ENCODE peak calls at places on chromosomes 11 and 22, in seven cellular contexts. D is uterus, V is transverse colon, G is endodermal cell, R is stomach, K is aorta, I is astrocyte. P is an unnamed sample.

GRCh38 chr11:126842038-126842437 is 158.5 kb downstream of the KIRREL3 start:
- DNase-seq in D (no peak), G (peak; percentile 14), I (peak; percentile 30), K (no peak), V (no peak), R (no peak), P (no peak)

GRCh38 chr22:38273135-38273761 is 438 bp upstream of the TMEM184B start:
- DNase-seq in D (no peak), V (no peak), G (no peak), I (no peak), K (no peak), R (no peak), P (peak; percentile 21)

GRCh38 chr22:40345801-40346177 is 511 bp upstream of the ADSL start:
- DNase-seq in G (peak; percentile 69), V (peak; percentile 67), K (peak; percentile 56), D (no peak), I (peak; percentile 32), R (peak; percentile 49), P (peak; percentile 60)

GRCh38 chr11:130001491-130002351 is 914 bp downstream of the PRDM10 start:
- DNase-seq in K (no peak), I (peak; percentile 18), R (peak; percentile 40), V (peak; percentile 44), D (no peak), G (peak; percentile 76), P (peak; percentile 47)

GRCh38 chr11:43738600-43739409 is 58.3 kb downstream of the HSD17B12 start:
- DNase-seq in D (no peak), I (peak; percentile 87), G (no peak), R (no peak), V (no peak), K (no peak), P (no peak)

GRCh38 chr22:21755855-21756284 is 20.3 kb upstream of the YPEL1 start:
- DNase-seq in G (no peak), D (no peak), K (no peak), R (no peak), V (no peak), I (peak; percentile 75), P (peak; percentile 25)

GRCh38 chr11:79860336-79860735 is 419.5 kb upstream of the TENM4 start:
- DNase-seq in R (no peak), G (no peak), D (no peak), K (no peak), I (no peak), V (no peak), P (peak; percentile 3)

GRCh38 chr11:30914143-30914762 is 328.1 kb upstream of the MPPED2 start:
- DNase-seq in G (peak; percentile 92), R (peak; percentile 52), D (peak; percentile 27), K (peak; percentile 66), I (peak; percentile 31), V (peak; percentile 40), P (no peak)

GRCh38 chr22:43482310-43482625 is 70.5 kb downstream of the MPPED1 start:
- DNase-seq in D (no peak), R (no peak), V (no peak), I (no peak), G (peak; percentile 63), K (peak; percentile 21), P (no peak)

GRCh38 chr11:102712140-102712539 is 6.6 kb upstream of the MMP27 start:
- DNase-seq in I (no peak), R (no peak), V (no peak), K (no peak), G (no peak), D (no peak), P (no peak)

GRCh38 chr22:49925525-49926128 is 7.2 kb downstream of the CRELD2 start:
- DNase-seq in R (no peak), D (no peak), V (peak; percentile 58), G (no peak), K (peak; percentile 45), I (no peak), P (no peak)

GRCh38 chr11:2097356-2097997 is 41.7 kb downstream of the IGF2 start:
- DNase-seq in R (peak; percentile 48), I (peak; percentile 60), G (peak; percentile 91), V (peak; percentile 28), K (no peak), D (peak; percentile 73), P (no peak)

GRCh38 chr11:69008774-69009440 is 4.1 kb downstream of the MRGPRF start:
- DNase-seq in D (peak; percentile 90), R (peak; percentile 79), G (peak; percentile 62), I (peak; percentile 98), V (peak; percentile 82), K (peak; percentile 96), P (peak; percentile 81)

GRCh38 chr11:65858354-65859133 is 564 bp upstream of the CFL1 start:
- DNase-seq in R (no peak), D (no peak), I (no peak), K (no peak), G (no peak), V (no peak), P (no peak)
- H3K27ac ChIP-seq in R (peak overlapping the region; percentile 97), D (peak overlapping the region; percentile 99), I (peak overlapping the region; percentile 65), K (peak overlapping the region; percentile 93), G (peak overlapping the region; percentile 93), V (peak overlapping the region; percentile 100), P (peak overlapping the region; percentile 97)

GRCh38 chr22:46121523-46122287 is 28.6 kb upstream of the PPARA start:
- DNase-seq in K (no peak), D (no peak), G (no peak), V (no peak), I (no peak), R (no peak), P (no peak)

GRCh38 chr22:46122511-46122971 is 27.8 kb upstream of the PPARA start:
- DNase-seq in K (peak; percentile 84), I (no peak), V (peak; percentile 78), G (peak; percentile 89), D (peak; percentile 77), R (peak; percentile 76), P (peak; percentile 66)

GRCh38 chr22:46119729-46120419 is 30.5 kb upstream of the PPARA start:
- DNase-seq in V (no peak), I (peak; percentile 89), K (peak; percentile 73), G (no peak), D (peak; percentile 81), R (no peak), P (no peak)

GRCh38 chr22:46120420-46120737 is 29.9 kb upstream of the PPARA start:
- DNase-seq in R (no peak), G (no peak), D (no peak), V (no peak), K (no peak), I (no peak), P (no peak)

GRCh38 chr22:46121079-46121478 is 29.2 kb upstream of the PPARA start:
- DNase-seq in D (no peak), K (no peak), I (no peak), G (no peak), R (no peak), V (no peak), P (no peak)
- H3K4me1 ChIP-seq in D (peaks cover 2% of the 10 kb centered on the region), K (no peaks in the 10 kb centered on the region), I (peaks cover 14% of the 10 kb centered on the region), G (no peaks in the 10 kb centered on the region), R (peaks cover 15% of the 10 kb centered on the region), V (peaks cover 12% of the 10 kb centered on the region), P (peaks cover 5% of the 10 kb centered on the region)

GRCh38 chr11:32109596-32109995 is 18.7 kb downstream of the RCN1 start:
- DNase-seq in D (no peak), V (no peak), G (no peak), K (no peak), R (no peak), I (no peak), P (no peak)
- H3K4me3 ChIP-seq in D (no peak overlapping the region), V (no peak overlapping the region), G (no peak overlapping the region), K (no peak overlapping the region), R (no peak overlapping the region), I (no peak overlapping the region), P (no peak overlapping the region)

GRCh38 chr11:115284766-115285165 is 219.4 kb downstream of the CADM1 start:
- DNase-seq in K (no peak), I (peak; percentile 87), D (no peak), R (no peak), G (no peak), V (no peak), P (no peak)

GRCh38 chr11:115291391-115291744 is 212.8 kb downstream of the CADM1 start:
- DNase-seq in I (no peak), V (no peak), R (no peak), D (no peak), G (no peak), K (no peak), P (no peak)

GRCh38 chr11:115290479-115291390 is 213.5 kb downstream of the CADM1 start:
- DNase-seq in D (no peak), I (no peak), R (no peak), V (no peak), K (no peak), G (no peak), P (no peak)

GRCh38 chr11:115286614-115287013 is 217.6 kb downstream of the CADM1 start:
- DNase-seq in I (no peak), D (no peak), K (no peak), V (no peak), G (no peak), R (no peak), P (no peak)

GRCh38 chr11:115287266-115287665 is 216.9 kb downstream of the CADM1 start:
- DNase-seq in D (no peak), R (no peak), K (no peak), G (no peak), I (no peak), V (no peak), P (no peak)
- H3K27ac ChIP-seq in D (no peak overlapping the region), R (no peak overlapping the region), K (no peak overlapping the region), G (no peak overlapping the region), I (no peak overlapping the region), V (no peak overlapping the region), P (no peak overlapping the region)